ENCODE peak calls at places on chromosomes 7 and 10, in six cellular contexts. One of them, this sample, is unnamed. For H3K4me1, the result is how much of the 10 kb centered on the place peaks cover.

GRCh38 chr7:126227643-126228042 is 1025.1 kb downstream of the GRM8 start:
- DNase-seq in left ventricle myocardium inferior: no peak
- DNase-seq in A549: no peak
- DNase-seq in tibial artery: no peak
- DNase-seq in cardiac muscle cell: no peak
- DNase-seq in CD8-positive, alpha-beta T cell: no peak
- DNase-seq in this sample: no peak

GRCh38 chr7:139777948-139778841 is at the start of gene HIPK2:
- DNase-seq in CD8-positive, alpha-beta T cell: peak
- DNase-seq in left ventricle myocardium inferior: peak
- DNase-seq in A549: peak
- DNase-seq in tibial artery: peak
- DNase-seq in cardiac muscle cell: peak
- DNase-seq in this sample: peak

GRCh38 chr10:117965984-117966383 is 80.8 kb downstream of the RAB11FIP2 start:
- DNase-seq in A549: no peak
- DNase-seq in left ventricle myocardium inferior: no peak
- DNase-seq in tibial artery: no peak
- DNase-seq in cardiac muscle cell: no peak
- DNase-seq in CD8-positive, alpha-beta T cell: no peak
- DNase-seq in this sample: no peak

GRCh38 chr10:13302821-13303555 is 3.1 kb upstream of the PHYH start:
- DNase-seq in A549: no peak
- DNase-seq in tibial artery: no peak
- DNase-seq in left ventricle myocardium inferior: no peak
- DNase-seq in CD8-positive, alpha-beta T cell: no peak
- DNase-seq in cardiac muscle cell: no peak
- DNase-seq in this sample: no peak

GRCh38 chr7:91827169-91827568 is 53.3 kb downstream of the MTERF1 start:
- DNase-seq in CD8-positive, alpha-beta T cell: no peak
- DNase-seq in left ventricle myocardium inferior: no peak
- DNase-seq in A549: no peak
- DNase-seq in tibial artery: no peak
- DNase-seq in cardiac muscle cell: no peak
- DNase-seq in this sample: no peak

GRCh38 chr7:43465581-43466554 is 117.0 kb upstream of the STK17A start:
- DNase-seq in cardiac muscle cell: no peak
- DNase-seq in left ventricle myocardium inferior: no peak
- DNase-seq in tibial artery: no peak
- DNase-seq in A549: no peak
- DNase-seq in CD8-positive, alpha-beta T cell: no peak
- DNase-seq in this sample: no peak

GRCh38 chr10:86086418-86086817 is 280.2 kb downstream of the GRID1 start:
- DNase-seq in left ventricle myocardium inferior: no peak
- DNase-seq in CD8-positive, alpha-beta T cell: no peak
- DNase-seq in A549: no peak
- DNase-seq in cardiac muscle cell: no peak
- DNase-seq in tibial artery: no peak
- DNase-seq in this sample: no peak

GRCh38 chr7:20304366-20304765 is 26.3 kb upstream of the ITGB8 start:
- DNase-seq in cardiac muscle cell: no peak
- DNase-seq in CD8-positive, alpha-beta T cell: no peak
- DNase-seq in left ventricle myocardium inferior: no peak
- DNase-seq in tibial artery: no peak
- DNase-seq in A549: peak
- DNase-seq in this sample: no peak

GRCh38 chr7:5636914-5637313 is 144.5 kb downstream of the RNF216 start:
- DNase-seq in cardiac muscle cell: peak
- DNase-seq in tibial artery: peak
- DNase-seq in left ventricle myocardium inferior: peak
- DNase-seq in CD8-positive, alpha-beta T cell: no peak
- DNase-seq in A549: peak
- DNase-seq in this sample: no peak

GRCh38 chr7:28055161-28055544 is 125.4 kb downstream of the JAZF1 start:
- DNase-seq in cardiac muscle cell: no peak
- DNase-seq in A549: peak
- DNase-seq in tibial artery: no peak
- DNase-seq in CD8-positive, alpha-beta T cell: no peak
- DNase-seq in left ventricle myocardium inferior: no peak
- DNase-seq in this sample: no peak

GRCh38 chr7:77657427-77658331 is 38.6 kb upstream of the RSBN1L start:
- DNase-seq in CD8-positive, alpha-beta T cell: no peak
- DNase-seq in tibial artery: no peak
- DNase-seq in A549: peak
- DNase-seq in cardiac muscle cell: peak
- DNase-seq in left ventricle myocardium inferior: no peak
- DNase-seq in this sample: peak

GRCh38 chr10:77513783-77514331 is 123.8 kb downstream of the KCNMA1 start:
- DNase-seq in tibial artery: peak
- DNase-seq in CD8-positive, alpha-beta T cell: no peak
- DNase-seq in left ventricle myocardium inferior: no peak
- DNase-seq in cardiac muscle cell: peak
- DNase-seq in A549: peak
- DNase-seq in this sample: no peak

GRCh38 chr10:8325417-8325980 is 271.0 kb downstream of the GATA3 start:
- DNase-seq in left ventricle myocardium inferior: no peak
- DNase-seq in tibial artery: no peak
- DNase-seq in cardiac muscle cell: no peak
- DNase-seq in CD8-positive, alpha-beta T cell: no peak
- DNase-seq in A549: no peak
- DNase-seq in this sample: no peak

GRCh38 chr7:47937065-47937687 is 11.1 kb downstream of the PKD1L1 start:
- DNase-seq in cardiac muscle cell: no peak
- DNase-seq in A549: no peak
- DNase-seq in left ventricle myocardium inferior: no peak
- DNase-seq in tibial artery: no peak
- DNase-seq in CD8-positive, alpha-beta T cell: no peak
- DNase-seq in this sample: no peak

GRCh38 chr10:6737758-6738463 is 157.8 kb upstream of the PRKCQ start:
- DNase-seq in tibial artery: no peak
- DNase-seq in CD8-positive, alpha-beta T cell: no peak
- DNase-seq in left ventricle myocardium inferior: no peak
- DNase-seq in A549: peak
- DNase-seq in cardiac muscle cell: no peak
- DNase-seq in this sample: no peak

GRCh38 chr10:16674147-16674703 is 143.0 kb downstream of the RSU1 start:
- DNase-seq in cardiac muscle cell: no peak
- DNase-seq in A549: no peak
- DNase-seq in tibial artery: no peak
- DNase-seq in left ventricle myocardium inferior: no peak
- DNase-seq in CD8-positive, alpha-beta T cell: no peak
- DNase-seq in this sample: no peak

GRCh38 chr10:12704488-12704887 is 297.0 kb downstream of the CCDC3 start:
- DNase-seq in left ventricle myocardium inferior: no peak
- DNase-seq in A549: no peak
- DNase-seq in CD8-positive, alpha-beta T cell: no peak
- DNase-seq in tibial artery: no peak
- DNase-seq in cardiac muscle cell: no peak
- DNase-seq in this sample: no peak

GRCh38 chr7:45174328-45174610 is 16.7 kb downstream of the RAMP3 start:
- DNase-seq in A549: no peak
- DNase-seq in cardiac muscle cell: no peak
- DNase-seq in left ventricle myocardium inferior: no peak
- DNase-seq in CD8-positive, alpha-beta T cell: no peak
- DNase-seq in tibial artery: no peak
- DNase-seq in this sample: no peak

GRCh38 chr10:15348579-15348978 is 22.5 kb downstream of the FAM171A1 start:
- DNase-seq in left ventricle myocardium inferior: peak
- DNase-seq in tibial artery: no peak
- DNase-seq in CD8-positive, alpha-beta T cell: no peak
- DNase-seq in A549: no peak
- DNase-seq in cardiac muscle cell: peak
- DNase-seq in this sample: no peak

GRCh38 chr10:15344876-15345285 is 26.2 kb downstream of the FAM171A1 start:
- DNase-seq in left ventricle myocardium inferior: no peak
- DNase-seq in A549: peak
- DNase-seq in cardiac muscle cell: peak
- DNase-seq in tibial artery: no peak
- DNase-seq in CD8-positive, alpha-beta T cell: no peak
- DNase-seq in this sample: no peak

GRCh38 chr10:15345450-15345849 is 25.6 kb downstream of the FAM171A1 start:
- DNase-seq in cardiac muscle cell: no peak
- DNase-seq in A549: no peak
- DNase-seq in tibial artery: no peak
- DNase-seq in left ventricle myocardium inferior: no peak
- DNase-seq in CD8-positive, alpha-beta T cell: no peak
- DNase-seq in this sample: no peak

GRCh38 chr10:15347205-15347604 is 23.9 kb downstream of the FAM171A1 start:
- DNase-seq in cardiac muscle cell: no peak
- DNase-seq in CD8-positive, alpha-beta T cell: no peak
- DNase-seq in A549: no peak
- DNase-seq in left ventricle myocardium inferior: no peak
- DNase-seq in tibial artery: no peak
- DNase-seq in this sample: no peak

DNA sequence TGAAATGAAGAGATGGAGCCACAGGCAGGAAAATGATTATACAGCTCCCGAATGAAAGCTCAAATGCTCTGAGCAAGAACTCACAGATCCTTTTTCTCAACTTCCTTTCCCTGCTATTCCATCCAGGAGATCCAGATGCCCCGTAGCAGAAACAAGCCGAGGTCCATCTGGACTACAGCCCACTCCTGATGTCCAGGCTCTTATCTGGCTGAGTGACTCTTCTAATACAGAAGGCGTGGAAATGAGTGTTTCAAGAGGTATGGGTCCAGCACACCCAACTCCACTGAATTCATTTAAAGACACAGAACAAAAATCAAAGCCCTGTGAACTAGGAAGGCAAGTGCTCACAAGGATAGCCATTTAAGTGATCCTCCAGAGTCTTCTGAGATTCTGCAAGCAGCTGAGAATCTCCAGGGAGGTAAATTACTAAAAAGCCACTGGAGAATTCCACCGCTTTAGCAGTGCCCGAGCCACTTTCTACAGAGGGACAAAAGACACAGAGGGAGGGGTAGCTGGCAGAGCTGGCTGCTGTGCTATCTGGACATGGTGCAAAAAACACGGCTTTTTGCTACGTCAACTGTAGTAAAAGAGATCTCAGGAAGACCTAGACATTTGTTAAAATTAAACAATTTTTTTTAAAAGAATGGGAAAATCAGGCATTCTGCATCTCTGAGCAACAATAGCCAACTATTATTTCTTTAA is 24.5 kb downstream of the FAM171A1 start:
- DNase-seq in left ventricle myocardium inferior: peak
- DNase-seq in A549: no peak
- DNase-seq in CD8-positive, alpha-beta T cell: no peak
- DNase-seq in tibial artery: no peak
- DNase-seq in cardiac muscle cell: peak
- DNase-seq in this sample: no peak
- H3K4me1 ChIP-seq in left ventricle myocardium inferior: under half
- H3K4me1 ChIP-seq in A549: under half
- H3K4me1 ChIP-seq in CD8-positive, alpha-beta T cell: under half
- H3K4me1 ChIP-seq in tibial artery: under half
- H3K4me1 ChIP-seq in cardiac muscle cell: under half
- H3K4me1 ChIP-seq in this sample: under half

GRCh38 chr7:50656141-50656895 is 91.1 kb upstream of the DDC start:
- DNase-seq in tibial artery: no peak
- DNase-seq in CD8-positive, alpha-beta T cell: no peak
- DNase-seq in cardiac muscle cell: no peak
- DNase-seq in A549: no peak
- DNase-seq in left ventricle myocardium inferior: no peak
- DNase-seq in this sample: no peak
- H3K4me1 ChIP-seq in tibial artery: half or more
- H3K4me1 ChIP-seq in CD8-positive, alpha-beta T cell: under half
- H3K4me1 ChIP-seq in cardiac muscle cell: under half
- H3K4me1 ChIP-seq in A549: under half
- H3K4me1 ChIP-seq in left ventricle myocardium inferior: half or more
- H3K4me1 ChIP-seq in this sample: under half

GRCh38 chr10:32949221-32949678 is 8.8 kb downstream of the ITGB1 start:
- DNase-seq in A549: no peak
- DNase-seq in left ventricle myocardium inferior: no peak
- DNase-seq in tibial artery: no peak
- DNase-seq in CD8-positive, alpha-beta T cell: no peak
- DNase-seq in cardiac muscle cell: no peak
- DNase-seq in this sample: no peak
- H3K4me1 ChIP-seq in A549: half or more
- H3K4me1 ChIP-seq in left ventricle myocardium inferior: half or more
- H3K4me1 ChIP-seq in tibial artery: under half
- H3K4me1 ChIP-seq in CD8-positive, alpha-beta T cell: under half
- H3K4me1 ChIP-seq in cardiac muscle cell: under half
- H3K4me1 ChIP-seq in this sample: half or more

GRCh38 chr10:63553031-63553430 is 31.8 kb downstream of the REEP3 start:
- DNase-seq in left ventricle myocardium inferior: no peak
- DNase-seq in cardiac muscle cell: peak
- DNase-seq in tibial artery: no peak
- DNase-seq in CD8-positive, alpha-beta T cell: no peak
- DNase-seq in A549: peak
- DNase-seq in this sample: no peak
- H3K4me1 ChIP-seq in left ventricle myocardium inferior: under half
- H3K4me1 ChIP-seq in cardiac muscle cell: under half
- H3K4me1 ChIP-seq in tibial artery: under half
- H3K4me1 ChIP-seq in CD8-positive, alpha-beta T cell: under half
- H3K4me1 ChIP-seq in A549: under half
- H3K4me1 ChIP-seq in this sample: under half

GRCh38 chr10:28937959-28938358 is 260.6 kb downstream of the BAMBI start:
- DNase-seq in tibial artery: no peak
- DNase-seq in cardiac muscle cell: no peak
- DNase-seq in CD8-positive, alpha-beta T cell: no peak
- DNase-seq in A549: no peak
- DNase-seq in left ventricle myocardium inferior: no peak
- DNase-seq in this sample: no peak

GRCh38 chr10:28938745-28939144 is 261.4 kb downstream of the BAMBI start:
- DNase-seq in CD8-positive, alpha-beta T cell: no peak
- DNase-seq in cardiac muscle cell: no peak
- DNase-seq in A549: no peak
- DNase-seq in tibial artery: no peak
- DNase-seq in left ventricle myocardium inferior: no peak
- DNase-seq in this sample: no peak

GRCh38 chr10:28939352-28940157 is 262.2 kb downstream of the BAMBI start:
- DNase-seq in tibial artery: peak
- DNase-seq in left ventricle myocardium inferior: peak
- DNase-seq in cardiac muscle cell: peak
- DNase-seq in CD8-positive, alpha-beta T cell: no peak
- DNase-seq in A549: peak
- DNase-seq in this sample: no peak

GRCh38 chr10:28942012-28942411 is 264.7 kb downstream of the BAMBI start:
- DNase-seq in cardiac muscle cell: no peak
- DNase-seq in CD8-positive, alpha-beta T cell: no peak
- DNase-seq in A549: no peak
- DNase-seq in left ventricle myocardium inferior: no peak
- DNase-seq in tibial artery: no peak
- DNase-seq in this sample: no peak

DNA sequence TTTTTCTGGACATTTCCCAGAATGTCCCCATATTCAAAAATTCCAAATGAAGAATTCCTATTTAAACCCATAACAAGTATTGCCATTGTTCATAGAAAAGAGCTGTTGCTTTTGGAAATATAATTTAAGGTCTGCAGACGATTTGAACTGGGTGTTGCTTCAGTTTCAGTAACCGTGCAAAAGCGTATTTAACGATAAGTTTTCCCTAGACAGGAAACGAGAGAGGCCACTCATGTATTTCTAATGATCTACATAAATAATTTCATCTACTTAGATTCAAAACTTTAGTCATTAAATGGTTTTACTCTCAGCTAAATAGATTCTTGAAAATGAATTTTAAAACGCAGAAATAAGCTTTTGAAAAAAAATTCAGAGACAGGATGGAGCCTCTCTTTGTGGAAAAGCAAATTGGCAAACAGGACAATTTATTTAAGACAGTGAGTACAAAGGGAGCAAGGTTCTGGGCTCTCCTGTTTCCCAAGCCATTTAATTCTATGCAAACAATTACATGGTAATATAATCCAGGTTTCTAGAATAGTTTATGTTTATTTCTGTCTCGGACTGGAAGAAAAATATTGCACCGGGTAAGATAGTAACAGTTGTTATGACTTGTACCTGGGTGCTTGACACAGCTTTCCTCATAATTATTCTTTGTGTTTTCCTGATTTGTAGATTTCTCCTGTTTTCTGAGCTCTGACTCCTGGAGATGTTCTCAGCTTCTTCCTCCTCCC is 263.0 kb downstream of the BAMBI start:
- DNase-seq in A549: peak
- DNase-seq in CD8-positive, alpha-beta T cell: no peak
- DNase-seq in left ventricle myocardium inferior: no peak
- DNase-seq in cardiac muscle cell: no peak
- DNase-seq in tibial artery: no peak
- DNase-seq in this sample: no peak
- H3K4me1 ChIP-seq in A549: under half
- H3K4me1 ChIP-seq in CD8-positive, alpha-beta T cell: under half
- H3K4me1 ChIP-seq in left ventricle myocardium inferior: under half
- H3K4me1 ChIP-seq in cardiac muscle cell: under half
- H3K4me1 ChIP-seq in tibial artery: under half
- H3K4me1 ChIP-seq in this sample: under half